ENCODE peak calls at places on chromosomes 6 and 20, in eight cellular contexts. J is B cell, M is left lung, T is fibroblast of mammary gland, W is heart left ventricle, Y is Panc1, U is fibroblast of pulmonary artery, O is stomach. D is an unnamed sample.

GRCh38 chr6:14243617-14244016 is 126.0 kb downstream of the CD83 start:
- DNase-seq in J (no peak), U (no peak), W (no peak), Y (no peak), M (no peak), O (no peak), T (no peak), D (no peak)

GRCh38 chr6:9266741-9267140 is 831.4 kb upstream of the SLC35B3 start:
- DNase-seq in J (no peak), U (no peak), M (no peak), T (no peak), W (no peak), O (no peak), Y (no peak), D (no peak)

GRCh38 chr20:34976286-34976685 is 20.6 kb downstream of the MYH7B start:
- DNase-seq in W (no peak), M (peak), U (no peak), T (no peak), J (no peak), Y (no peak), O (no peak), D (no peak)

GRCh38 chr20:24756292-24757025 is 192.6 kb upstream of the CST7 start:
- DNase-seq in J (no peak), Y (no peak), M (no peak), T (no peak), U (no peak), W (no peak), O (peak), D (no peak)

GRCh38 chr6:81962198-81962597 is 209.7 kb upstream of the TENT5A start:
- DNase-seq in O (no peak), W (no peak), J (no peak), T (peak), Y (no peak), U (peak), M (no peak), D (no peak)

GRCh38 chr6:88115307-88115706 is 50.8 kb downstream of the CNR1 start:
- DNase-seq in U (no peak), J (no peak), Y (no peak), T (no peak), M (no peak), O (no peak), W (no peak), D (no peak)

GRCh38 chr20:19780261-19780660 is 22.2 kb downstream of the RIN2 start:
- DNase-seq in U (no peak), W (no peak), T (no peak), O (no peak), M (no peak), Y (no peak), J (no peak), D (no peak)

GRCh38 chr6:44409207-44409796 is 21.8 kb downstream of the CDC5L start:
- DNase-seq in Y (no peak), U (no peak), O (no peak), W (no peak), M (no peak), T (no peak), J (no peak), D (no peak)

GRCh38 chr20:21515300-21516179 is 1.7 kb upstream of the NKX2-2 start:
- DNase-seq in J (peak), T (no peak), W (no peak), O (no peak), U (no peak), M (peak), Y (no peak), D (no peak)

GRCh38 chr6:15287670-15288069 is 41.8 kb downstream of the JARID2 start:
- DNase-seq in W (no peak), Y (no peak), O (no peak), T (no peak), J (peak), M (no peak), U (no peak), D (no peak)

GRCh38 chr20:51335329-51335841 is 207.1 kb downstream of the NFATC2 start:
- DNase-seq in O (no peak), U (peak), J (no peak), Y (peak), W (no peak), M (no peak), T (peak), D (no peak)

GRCh38 chr6:79313254-79313653 is 78.8 kb upstream of the HMGN3 start:
- DNase-seq in U (no peak), T (peak), M (no peak), J (no peak), W (no peak), Y (no peak), O (no peak), D (no peak)

GRCh38 chr6:135181333-135182119 is 418 bp downstream of the MYB start:
- DNase-seq in O (no peak), J (peak), T (no peak), U (no peak), W (no peak), Y (no peak), M (peak), D (peak)

GRCh38 chr20:723756-724155 is 44.5 kb downstream of the SLC52A3 start:
- DNase-seq in W (no peak), Y (no peak), J (no peak), O (no peak), M (no peak), T (no peak), U (no peak), D (no peak)

GRCh38 chr20:25992146-25992545 is 295.5 kb upstream of the ZNF337 start:
- DNase-seq in W (no peak), O (no peak), T (no peak), J (no peak), U (no peak), Y (no peak), M (no peak), D (no peak)

GRCh38 chr6:5905431-5906339 is 101.0 kb downstream of the NRN1 start:
- DNase-seq in T (peak), U (peak), J (no peak), Y (no peak), W (peak), M (no peak), O (peak), D (peak)

GRCh38 chr6:157412780-157413179 is 31.8 kb downstream of the ZDHHC14 start:
- DNase-seq in O (no peak), W (no peak), M (no peak), U (no peak), T (peak), J (no peak), Y (no peak), D (no peak)

GRCh38 chr20:58585753-58586540 is 65.1 kb upstream of the STX16 start:
- DNase-seq in T (no peak), J (no peak), Y (no peak), W (no peak), O (no peak), U (no peak), M (no peak), D (no peak)

GRCh38 chr20:60680554-60680953 is 571.5 kb upstream of the CDH4 start:
- DNase-seq in W (no peak), O (no peak), T (no peak), Y (no peak), U (no peak), M (no peak), J (no peak), D (no peak)

GRCh38 chr6:28245206-28245941 is 6.7 kb downstream of the ZKSCAN4 start:
- DNase-seq in U (no peak), M (no peak), J (no peak), O (no peak), W (no peak), Y (no peak), T (no peak), D (no peak)

GRCh38 chr20:31671324-31671723 is 33.6 kb downstream of the COX4I2 start:
- DNase-seq in W (no peak), Y (no peak), O (no peak), U (no peak), T (no peak), J (no peak), M (no peak), D (no peak)

GRCh38 chr6:152529364-152529763 is 107.8 kb downstream of the SYNE1 start:
- DNase-seq in J (no peak), Y (no peak), O (no peak), U (peak), M (no peak), T (peak), W (no peak), D (no peak)

GRCh38 chr6:10425973-10426780 is 11.3 kb upstream of the TFAP2A start:
- DNase-seq in O (peak), T (no peak), Y (no peak), M (peak), W (no peak), J (no peak), U (no peak), D (no peak)

GRCh38 chr6:71011861-71012260 is 55.0 kb upstream of the B3GAT2 start:
- DNase-seq in O (no peak), M (no peak), T (no peak), Y (no peak), U (no peak), W (no peak), J (no peak), D (no peak)

GRCh38 chr6:129131282-129131681 is 248.3 kb downstream of the LAMA2 start:
- DNase-seq in J (no peak), M (no peak), O (no peak), U (peak), Y (no peak), W (peak), T (peak), D (peak)

GRCh38 chr6:169976301-169977081 is 225.1 kb downstream of the ERMARD start:
- DNase-seq in T (no peak), Y (no peak), M (peak), U (no peak), J (no peak), W (no peak), O (no peak), D (peak)

GRCh38 chr6:5634525-5634924 is 372.2 kb downstream of the NRN1 start:
- DNase-seq in M (no peak), W (no peak), U (peak), J (no peak), Y (no peak), O (no peak), T (no peak), D (no peak)

GRCh38 chr20:35359335-35359997 is 52.3 kb downstream of the UQCC1 start:
- DNase-seq in M (no peak), O (no peak), J (no peak), W (no peak), T (no peak), U (no peak), Y (no peak), D (no peak)

DNA sequence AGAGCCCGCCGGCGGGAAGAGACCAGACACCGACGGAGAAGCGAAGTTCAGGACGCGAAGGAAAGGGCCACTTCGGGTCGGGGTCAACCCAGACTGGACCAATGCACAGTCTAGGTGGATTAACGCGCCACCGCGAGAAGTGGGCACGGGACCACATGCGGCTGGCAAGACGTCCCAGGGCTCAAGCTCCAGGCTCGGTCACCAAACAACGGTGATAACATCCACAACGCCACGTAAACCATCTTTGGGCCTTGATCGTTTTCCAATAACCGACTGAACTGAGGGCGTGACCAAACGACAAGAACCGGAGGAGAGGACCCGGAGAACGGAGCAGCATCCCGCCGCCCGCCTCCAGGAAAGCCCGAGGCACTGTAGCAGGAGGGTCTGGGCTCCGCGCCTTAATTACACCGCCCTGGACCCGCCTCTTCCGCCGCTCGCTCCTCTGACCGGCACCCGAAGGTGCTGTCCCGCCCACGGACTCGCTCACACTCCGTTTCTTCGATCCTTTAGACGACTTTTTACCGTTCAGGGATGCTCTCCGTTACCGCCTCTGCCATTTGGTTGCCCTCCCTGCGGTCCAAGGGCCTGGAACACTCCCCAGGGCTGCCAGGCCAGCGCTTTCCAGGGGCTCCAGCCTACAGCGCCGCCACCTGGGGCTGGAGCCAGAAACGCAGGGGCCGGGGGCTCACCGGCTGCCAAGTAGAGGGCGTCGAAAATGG is 44.1 kb downstream of the DPPA5 start:
- DNase-seq in O (peak), T (peak), M (peak), U (peak), J (peak), Y (peak), W (peak), D (no peak)
- TF ChIP-seq CTCF in O (peak), T (peak), M (peak), U (peak), J (peak), Y (peak), W (no peak), D (no peak)

DNA sequence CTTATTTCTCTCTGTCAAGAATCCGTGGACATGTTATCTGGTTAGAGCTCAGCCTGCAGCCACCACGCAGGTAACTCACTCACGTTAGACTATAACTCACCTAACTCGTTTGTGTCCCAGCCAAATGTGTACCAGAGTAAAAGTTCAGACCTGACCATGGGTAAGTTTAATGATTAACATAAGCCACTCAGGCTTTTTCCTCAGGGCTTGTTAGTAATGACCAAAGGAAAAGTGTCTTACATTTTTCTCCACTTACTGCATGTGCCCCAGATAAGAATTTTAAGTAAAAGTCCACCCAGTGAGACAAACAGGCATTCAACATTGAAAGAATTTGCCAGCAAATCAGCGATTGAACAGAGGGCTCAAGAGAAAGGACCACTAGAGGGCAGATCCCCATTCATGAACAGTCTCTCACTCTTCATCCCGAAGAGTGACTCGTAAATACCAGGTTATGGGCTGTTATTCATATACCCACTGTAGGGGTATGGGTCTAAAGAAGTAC is at the start of gene PKHD1:
- DNase-seq in Y (no peak), O (peak), J (no peak), W (no peak), M (no peak), T (peak), U (no peak), D (no peak)
- TF ChIP-seq CTCF in Y (peak), O (peak), J (no peak), W (no peak), M (no peak), T (peak), U (peak), D (no peak)

GRCh38 chr20:3672864-3673550 is 8.8 kb downstream of the ADAM33 start:
- DNase-seq in T (no peak), J (no peak), O (no peak), U (no peak), Y (no peak), M (no peak), W (no peak), D (no peak)

GRCh38 chr20:3673551-3674070 is 8.2 kb downstream of the ADAM33 start:
- DNase-seq in O (no peak), U (no peak), M (no peak), Y (no peak), T (no peak), W (no peak), J (no peak), D (no peak)

GRCh38 chr20:3671986-3672863 is 9.0 kb upstream of the GFRA4 start:
- DNase-seq in Y (no peak), J (no peak), O (no peak), W (no peak), M (no peak), T (no peak), U (no peak), D (no peak)

GRCh38 chr20:3674995-3675900 is 6.6 kb downstream of the ADAM33 start:
- DNase-seq in W (no peak), U (no peak), Y (no peak), J (no peak), O (no peak), T (no peak), M (no peak), D (no peak)

DNA sequence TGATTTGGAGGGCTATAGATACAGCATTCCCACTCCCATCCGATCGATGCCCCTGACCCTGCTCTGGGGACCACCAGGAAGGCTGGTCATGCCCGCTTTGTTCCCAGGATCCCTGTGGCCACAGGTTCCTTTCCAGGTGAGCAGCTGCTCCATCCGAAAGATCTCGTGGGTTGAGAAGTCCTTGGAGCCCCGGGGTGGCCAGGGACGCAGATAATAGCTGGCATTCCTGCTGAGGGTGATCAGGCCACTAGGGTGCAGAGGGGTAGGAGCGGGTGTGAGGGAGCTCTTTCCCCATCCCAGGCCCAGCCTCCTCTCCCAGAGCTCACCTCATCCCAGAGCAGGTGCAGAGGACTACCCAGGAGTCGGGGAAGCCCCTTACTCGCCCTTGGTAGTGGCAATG is 7.4 kb downstream of the ADAM33 start:
- DNase-seq in Y (no peak), T (no peak), O (no peak), J (no peak), W (no peak), M (no peak), U (no peak), D (no peak)
- TF ChIP-seq CTCF in Y (no peak), T (no peak), O (no peak), J (no peak), W (no peak), M (no peak), U (no peak), D (no peak)

GRCh38 chr6:32167761-32168262 is 3.4 kb downstream of the EGFL8 start:
- DNase-seq in U (no peak), W (no peak), T (no peak), O (no peak), J (no peak), Y (no peak), M (peak), D (no peak)

GRCh38 chr6:32164295-32164694 is at the start of gene EGFL8:
- DNase-seq in J (no peak), Y (no peak), M (no peak), O (no peak), T (no peak), U (no peak), W (no peak), D (no peak)

GRCh38 chr6:32168350-32168749 is 4.0 kb downstream of the EGFL8 start:
- DNase-seq in W (no peak), T (no peak), J (no peak), M (peak), U (no peak), Y (no peak), O (no peak), D (no peak)

GRCh38 chr6:32167154-32167760 is 2.9 kb downstream of the EGFL8 start:
- DNase-seq in T (no peak), O (no peak), M (peak), U (no peak), J (no peak), W (no peak), Y (no peak), D (no peak)

GRCh38 chr6:32166411-32167061 is 2.1 kb downstream of the EGFL8 start:
- DNase-seq in J (no peak), U (no peak), M (peak), O (no peak), W (no peak), Y (no peak), T (no peak), D (no peak)
- TF ChIP-seq CTCF in J (no peak), U (no peak), M (no peak), O (no peak), W (no peak), Y (no peak), T (no peak), D (no peak)

DNA sequence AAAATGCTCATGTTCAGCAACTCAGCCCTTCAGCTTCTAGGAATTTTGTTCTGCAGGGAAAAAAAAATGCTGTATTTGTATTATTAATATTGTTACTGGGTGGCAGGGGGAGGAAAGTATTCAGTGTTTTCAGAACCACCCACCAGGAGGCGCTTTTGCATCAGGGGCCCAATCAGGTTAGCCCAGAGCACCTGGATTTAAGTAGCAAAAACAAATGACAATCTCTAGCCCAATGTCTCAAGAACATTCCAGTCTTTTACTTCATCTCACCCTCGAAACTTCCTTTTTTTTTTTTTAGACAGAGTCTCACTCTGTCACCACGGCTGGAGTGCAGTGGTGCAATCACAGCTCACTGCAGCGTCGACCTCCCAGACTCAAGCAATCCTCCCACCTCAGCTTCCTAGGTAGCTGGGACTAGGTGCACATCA is 635 bp upstream of the C20orf203 start:
- DNase-seq in T (peak), W (no peak), J (peak), U (peak), Y (peak), M (peak), O (peak), D (no peak)
- TF ChIP-seq CTCF in T (peak), W (peak), J (peak), U (peak), Y (peak), M (peak), O (peak), D (peak)

GRCh38 chr6:24436979-24437378 is 34.2 kb downstream of the MRS2 start:
- DNase-seq in Y (no peak), U (no peak), T (no peak), W (no peak), O (no peak), M (no peak), J (no peak), D (no peak)
- TF ChIP-seq CTCF in Y (no peak), U (no peak), T (no peak), W (no peak), O (no peak), M (no peak), J (no peak), D (no peak)

GRCh38 chr6:145544031-145544430 is 191.3 kb downstream of the EPM2A start:
- DNase-seq in M (no peak), Y (no peak), J (no peak), O (no peak), W (no peak), T (peak), U (peak), D (no peak)

GRCh38 chr6:145548941-145549652 is 186.2 kb downstream of the EPM2A start:
- DNase-seq in O (no peak), M (no peak), Y (no peak), J (no peak), U (no peak), W (no peak), T (no peak), D (no peak)

GRCh38 chr6:145544514-145544913 is 190.8 kb downstream of the EPM2A start:
- DNase-seq in O (no peak), M (no peak), J (no peak), U (no peak), Y (no peak), W (no peak), T (peak), D (no peak)

GRCh38 chr6:145547596-145548325 is 187.6 kb downstream of the EPM2A start:
- DNase-seq in Y (no peak), T (peak), M (no peak), O (no peak), W (peak), U (no peak), J (no peak), D (no peak)

GRCh38 chr6:145546265-145546664 is 189.1 kb downstream of the EPM2A start:
- DNase-seq in T (no peak), M (no peak), Y (no peak), W (no peak), J (no peak), O (no peak), U (no peak), D (no peak)
- TF ChIP-seq CTCF in T (no peak), M (no peak), Y (no peak), W (no peak), J (no peak), O (no peak), U (no peak), D (no peak)

GRCh38 chr6:42453027-42453648 is 1.4 kb upstream of the TRERF1 start:
- DNase-seq in W (peak), U (peak), J (peak), T (peak), O (peak), Y (peak), M (peak), D (peak)
- TF ChIP-seq CTCF in W (no peak), U (no peak), J (no peak), T (no peak), O (no peak), Y (no peak), M (no peak), D (no peak)

GRCh38 chr6:54899986-54900385 is 53.4 kb downstream of the FAM83B start:
- DNase-seq in Y (no peak), U (no peak), W (no peak), M (no peak), T (no peak), J (no peak), O (no peak), D (no peak)
- TF ChIP-seq CTCF in Y (no peak), U (no peak), W (no peak), M (no peak), T (no peak), J (no peak), O (no peak), D (no peak)

GRCh38 chr20:46099491-46100287 is 9.9 kb upstream of the NCOA5 start:
- DNase-seq in J (peak), Y (no peak), O (no peak), T (no peak), U (no peak), W (no peak), M (peak), D (no peak)
- TF ChIP-seq CTCF in J (peak), Y (no peak), O (no peak), T (no peak), U (no peak), W (no peak), M (no peak), D (no peak)